ENCODE peak calls at places on chromosomes 4 and X, in nine cellular contexts. B is T-helper 2 cell; Y is amygdala; E is mucosa of gallbladder; P is EH; I is nephron progenitor cell; U is AG04449; R is NCI-H460; L is stimulated activated CD4-positive, alpha-beta T cell treated with anti-CD3 and anti-CD28 coated beads, Interleukin-4, amount 100 ng/mL, for 1 hour. Q is an unnamed sample.

GRCh38 chrX:33204889-33205288 is 6.5 kb downstream of the DMD start:
- DNase-seq in B (no peak), Y (no peak), E (no peak), P (no peak), I (no peak), U (no peak), R (no peak), L (no peak), Q (no peak)

GRCh38 chr4:145278341-145279121 is 98.1 kb upstream of the OTUD4 start:
- DNase-seq in B (no peak), Y (no peak), E (no peak), P (peak; percentile 59), I (no peak), U (no peak), R (no peak), L (no peak), Q (no peak)

GRCh38 chr4:123649644-123650356 is 253.2 kb downstream of the SPRY1 start:
- DNase-seq in B (no peak), Y (no peak), E (peak; percentile 20), P (peak; percentile 88), I (no peak), U (no peak), R (no peak), L (no peak), Q (no peak)

GRCh38 chr4:125739760-125740159 is 425.0 kb downstream of the FAT4 start:
- DNase-seq in B (no peak), Y (no peak), E (no peak), P (peak; percentile 24), I (no peak), U (no peak), R (no peak), L (no peak), Q (no peak)

GRCh38 chr4:1337376-1337831 is 9.6 kb upstream of the UVSSA start:
- DNase-seq in B (peak; percentile 39), Y (no peak), E (peak; percentile 34), P (peak; percentile 53), I (no peak), U (no peak), R (no peak), L (peak; percentile 55), Q (no peak)

GRCh38 chrX:146887020-146887419 is 72.5 kb upstream of the CXorf51A start:
- DNase-seq in B (no peak), Y (no peak), E (no peak), P (no peak), I (no peak), U (no peak), R (no peak), L (no peak), Q (no peak)

GRCh38 chr4:38743866-38744265 is 38.9 kb downstream of the TLR10 start:
- DNase-seq in B (no peak), Y (no peak), E (no peak), P (peak; percentile 46), I (no peak), U (no peak), R (no peak), L (no peak), Q (no peak)

GRCh38 chr4:78764498-78764961 is 11.6 kb upstream of the BMP2K start:
- DNase-seq in B (no peak), Y (no peak), E (no peak), P (peak; percentile 36), I (no peak), U (no peak), R (no peak), L (no peak), Q (no peak)

GRCh38 chrX:49041683-49042529 is 1.3 kb downstream of the TFE3 start:
- DNase-seq in B (no peak), Y (no peak), E (no peak), P (peak; percentile 89), I (no peak), U (no peak), R (peak; percentile 38), L (no peak), Q (no peak)

GRCh38 chrX:119686087-119686639 is 6.8 kb downstream of the SEPTIN6 start:
- DNase-seq in B (no peak), Y (no peak), E (no peak), P (peak; percentile 44), I (peak; percentile 55), U (no peak), R (no peak), L (no peak), Q (no peak)

GRCh38 chr4:4456351-4456750 is 69.4 kb downstream of the NSG1 start:
- DNase-seq in B (no peak), Y (no peak), E (no peak), P (peak; percentile 59), I (no peak), U (no peak), R (no peak), L (no peak), Q (no peak)

GRCh38 chrX:36214924-36215323 is 295.4 kb downstream of the CFAP47 start:
- DNase-seq in B (no peak), Y (no peak), E (no peak), P (no peak), I (no peak), U (no peak), R (no peak), L (no peak), Q (no peak)

GRCh38 chr4:145891958-145892357 is 46.7 kb downstream of the ZNF827 start:
- DNase-seq in B (no peak), Y (no peak), E (no peak), P (no peak), I (no peak), U (no peak), R (no peak), L (no peak), Q (no peak)

GRCh38 chr4:95426455-95426854 is 122.3 kb downstream of the UNC5C start:
- DNase-seq in B (no peak), Y (no peak), E (no peak), P (no peak), I (no peak), U (no peak), R (no peak), L (no peak), Q (no peak)

GRCh38 chrX:69051901-69052300 is 113.4 kb downstream of the PJA1 start:
- DNase-seq in B (no peak), Y (no peak), E (no peak), P (no peak), I (no peak), U (no peak), R (no peak), L (no peak), Q (no peak)

GRCh38 chrX:53547668-53548067 is 113.5 kb upstream of the HSD17B10 start:
- DNase-seq in B (no peak), Y (no peak), E (no peak), P (no peak), I (no peak), U (no peak), R (no peak), L (no peak), Q (no peak)

GRCh38 chr4:128306992-128307581 is 19.5 kb upstream of the PGRMC2 start:
- DNase-seq in B (no peak), Y (no peak), E (no peak), P (no peak), I (no peak), U (no peak), R (no peak), L (no peak), Q (no peak)

GRCh38 chr4:23946307-23946706 is 56.5 kb upstream of the PPARGC1A start:
- DNase-seq in B (no peak), Y (no peak), E (no peak), P (no peak), I (no peak), U (no peak), R (no peak), L (no peak), Q (no peak)

GRCh38 chrX:46840946-46841740 is 4.3 kb downstream of the RP2 start:
- DNase-seq in B (no peak), Y (peak; percentile 0), E (no peak), P (peak; percentile 52), I (no peak), U (no peak), R (no peak), L (no peak), Q (no peak)

GRCh38 chr4:88674565-88674964 is 23.1 kb downstream of the NAP1L5 start:
- DNase-seq in B (no peak), Y (no peak), E (no peak), P (peak; percentile 35), I (no peak), U (no peak), R (no peak), L (no peak), Q (no peak)